ENCODE peak calls at places on chromosomes 11 and 22, in four cellular contexts. One of them, this sample, is unnamed.
A peak's percentile ranks its signal among the peaks of the same experiment; 100 is the strongest.

GRCh38 chr11:24747275-24748251 is 250.7 kb downstream of the LUZP2 start:
- DNase-seq in neural progenitor cell: no peak
- DNase-seq in aorta: no peak
- DNase-seq in left lung: no peak
- DNase-seq in this sample: no peak

GRCh38 chr22:26689553-26690301 is 32.3 kb downstream of the MIAT start:
- DNase-seq in aorta: no peak
- DNase-seq in neural progenitor cell: peak; percentile 82
- DNase-seq in left lung: no peak
- DNase-seq in this sample: no peak

GRCh38 chr11:534592-535518 is 521 bp downstream of the HRAS start:
- DNase-seq in aorta: peak; percentile 57
- DNase-seq in left lung: peak; percentile 88
- DNase-seq in neural progenitor cell: peak; percentile 38
- DNase-seq in this sample: peak; percentile 88

GRCh38 chr11:44611687-44612437 is 46.4 kb downstream of the CD82 start:
- DNase-seq in neural progenitor cell: no peak
- DNase-seq in left lung: no peak
- DNase-seq in aorta: peak; percentile 45
- DNase-seq in this sample: no peak

GRCh38 chr22:25368271-25368670 is 148.8 kb downstream of the CRYBB2 start:
- DNase-seq in neural progenitor cell: no peak
- DNase-seq in left lung: peak; percentile 69
- DNase-seq in aorta: no peak
- DNase-seq in this sample: no peak

GRCh38 chr11:102494216-102494615 is 36.3 kb downstream of the MMP7 start:
- DNase-seq in aorta: no peak
- DNase-seq in neural progenitor cell: no peak
- DNase-seq in left lung: no peak
- DNase-seq in this sample: no peak

GRCh38 chr11:69048718-69049489 is at the start of gene TPCN2:
- DNase-seq in aorta: peak; percentile 95
- DNase-seq in neural progenitor cell: peak; percentile 99
- DNase-seq in left lung: peak; percentile 97
- DNase-seq in this sample: peak; percentile 94

GRCh38 chr11:65417221-65417701 is 5.3 kb upstream of the NEAT1 start:
- DNase-seq in left lung: peak; percentile 86
- DNase-seq in aorta: peak; percentile 73
- DNase-seq in neural progenitor cell: no peak
- DNase-seq in this sample: peak; percentile 84

GRCh38 chr22:27298387-27299141 is 503.0 kb downstream of the MN1 start:
- DNase-seq in aorta: no peak
- DNase-seq in left lung: no peak
- DNase-seq in neural progenitor cell: no peak
- DNase-seq in this sample: no peak

DNA sequence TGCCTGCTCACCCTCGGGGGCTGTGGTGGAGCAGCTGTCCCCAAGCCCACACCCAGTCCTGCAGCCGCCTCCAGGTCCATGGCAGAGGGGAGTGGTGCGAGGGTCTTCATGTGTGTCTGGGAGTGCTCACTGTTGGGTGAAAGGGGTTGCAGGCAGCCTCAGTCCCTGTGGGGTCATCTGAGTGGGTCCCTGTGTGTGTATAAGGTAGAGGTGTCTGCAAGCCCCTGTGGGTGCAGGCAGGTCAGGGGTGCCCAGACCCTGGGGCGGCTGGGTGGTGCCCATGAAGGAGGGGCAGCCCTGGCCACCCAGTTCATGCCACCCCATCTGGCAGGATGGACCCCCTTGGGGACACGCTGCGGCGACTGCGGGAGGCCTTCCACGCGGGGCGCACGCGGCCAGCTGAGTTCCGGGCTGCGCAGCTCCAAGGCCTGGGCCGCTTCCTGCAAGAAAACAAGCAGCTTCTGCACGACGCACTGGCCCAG is 4.9 kb downstream of the ALDH3B1 start:
- DNase-seq in neural progenitor cell: no peak
- DNase-seq in left lung: peak; percentile 74
- DNase-seq in aorta: no peak
- DNase-seq in this sample: no peak
- H3K4me1 ChIP-seq in neural progenitor cell: peaks cover 12% of the 10 kb centered on the region
- H3K4me1 ChIP-seq in left lung: peaks cover 40% of the 10 kb centered on the region
- H3K4me1 ChIP-seq in aorta: no peaks in the 10 kb centered on the region
- H3K4me1 ChIP-seq in this sample: peaks cover 66% of the 10 kb centered on the region

GRCh38 chr11:126426820-126427749 is 71.6 kb downstream of the ST3GAL4 start:
- DNase-seq in aorta: no peak
- DNase-seq in neural progenitor cell: no peak
- DNase-seq in left lung: no peak
- DNase-seq in this sample: no peak

GRCh38 chr11:126423154-126423553 is 67.7 kb downstream of the ST3GAL4 start:
- DNase-seq in aorta: no peak
- DNase-seq in neural progenitor cell: no peak
- DNase-seq in left lung: no peak
- DNase-seq in this sample: no peak

GRCh38 chr11:126423743-126424142 is 68.3 kb downstream of the ST3GAL4 start:
- DNase-seq in aorta: no peak
- DNase-seq in neural progenitor cell: no peak
- DNase-seq in left lung: no peak
- DNase-seq in this sample: no peak

GRCh38 chr11:126424471-126425039 is 69.1 kb downstream of the ST3GAL4 start:
- DNase-seq in aorta: no peak
- DNase-seq in neural progenitor cell: no peak
- DNase-seq in left lung: no peak
- DNase-seq in this sample: no peak

DNA sequence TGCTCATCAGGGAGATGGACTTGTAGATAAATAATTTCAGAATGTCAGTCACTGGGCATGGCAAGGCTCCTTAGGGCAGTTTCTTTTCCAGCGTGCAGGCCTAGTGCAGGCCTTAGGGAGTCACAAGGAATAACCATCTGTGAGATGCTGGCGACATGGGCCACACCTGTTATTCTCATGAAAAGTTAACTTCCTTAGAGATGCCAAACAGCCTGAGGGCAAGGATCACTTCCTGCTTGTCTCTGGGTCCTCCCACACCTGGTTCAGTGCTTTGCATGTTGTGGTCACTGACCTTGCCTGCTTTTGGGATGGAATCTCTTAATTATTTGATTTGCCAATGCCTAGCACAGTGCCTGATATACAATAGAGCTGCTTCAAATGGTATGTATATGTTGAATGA is 70.6 kb downstream of the ST3GAL4 start:
- DNase-seq in aorta: no peak
- DNase-seq in neural progenitor cell: no peak
- DNase-seq in left lung: no peak
- DNase-seq in this sample: no peak
- H3K4me1 ChIP-seq in aorta: no peaks in the 10 kb centered on the region
- H3K4me1 ChIP-seq in neural progenitor cell: peaks cover 8% of the 10 kb centered on the region
- H3K4me1 ChIP-seq in left lung: peaks cover 2% of the 10 kb centered on the region
- H3K4me1 ChIP-seq in this sample: peaks cover 30% of the 10 kb centered on the region

GRCh38 chr22:30324008-30324730 is 2.6 kb downstream of the TBC1D10A start:
- DNase-seq in left lung: no peak
- DNase-seq in aorta: no peak
- DNase-seq in neural progenitor cell: no peak
- DNase-seq in this sample: no peak

GRCh38 chr22:30320021-30320556 is 6.7 kb downstream of the TBC1D10A start:
- DNase-seq in aorta: no peak
- DNase-seq in neural progenitor cell: no peak
- DNase-seq in left lung: no peak
- DNase-seq in this sample: no peak

GRCh38 chr22:30318773-30319419 is 7.8 kb downstream of the TBC1D10A start:
- DNase-seq in left lung: no peak
- DNase-seq in aorta: no peak
- DNase-seq in neural progenitor cell: peak; percentile 21
- DNase-seq in this sample: no peak

GRCh38 chr22:30317778-30318177 is 9.0 kb downstream of the TBC1D10A start:
- DNase-seq in neural progenitor cell: no peak
- DNase-seq in aorta: no peak
- DNase-seq in left lung: no peak
- DNase-seq in this sample: no peak

DNA sequence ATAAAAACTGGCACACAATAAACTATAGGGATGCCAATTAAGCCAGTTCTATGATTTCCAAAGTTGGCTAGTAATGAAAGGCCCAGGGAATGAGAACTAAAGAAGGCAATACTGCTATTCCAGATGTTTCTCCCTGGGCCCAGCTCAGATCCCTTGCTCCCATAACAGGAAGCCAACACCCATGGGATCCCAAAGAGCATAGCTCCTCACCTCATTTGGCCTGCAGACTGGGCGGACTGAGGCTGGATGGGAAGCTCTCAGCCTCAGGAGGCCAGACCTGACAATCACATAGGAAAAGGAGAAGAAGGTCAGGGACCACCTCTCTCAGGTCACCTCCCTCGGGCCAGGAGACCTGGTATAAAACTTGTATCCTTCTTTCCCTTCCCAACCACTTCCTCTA is 5.3 kb downstream of the TBC1D10A start:
- DNase-seq in aorta: no peak
- DNase-seq in neural progenitor cell: no peak
- DNase-seq in left lung: no peak
- DNase-seq in this sample: no peak
- H3K4me1 ChIP-seq in aorta: no peaks in the 10 kb centered on the region
- H3K4me1 ChIP-seq in neural progenitor cell: peaks cover 9% of the 10 kb centered on the region
- H3K4me1 ChIP-seq in left lung: peaks cover 34% of the 10 kb centered on the region
- H3K4me1 ChIP-seq in this sample: peaks cover 85% of the 10 kb centered on the region

GRCh38 chr11:86040919-86041318 is 28.0 kb downstream of the PICALM start:
- DNase-seq in neural progenitor cell: no peak
- DNase-seq in left lung: no peak
- DNase-seq in aorta: no peak
- DNase-seq in this sample: no peak
- H3K4me1 ChIP-seq in neural progenitor cell: peaks cover 15% of the 10 kb centered on the region
- H3K4me1 ChIP-seq in left lung: peaks cover 18% of the 10 kb centered on the region
- H3K4me1 ChIP-seq in aorta: peaks cover 6% of the 10 kb centered on the region
- H3K4me1 ChIP-seq in this sample: peaks cover 47% of the 10 kb centered on the region

GRCh38 chr11:9762531-9762930 is 98.7 kb downstream of the SWAP70 start:
- DNase-seq in left lung: no peak
- DNase-seq in aorta: no peak
- DNase-seq in neural progenitor cell: no peak
- DNase-seq in this sample: no peak
- H3K4me1 ChIP-seq in left lung: peaks cover 6% of the 10 kb centered on the region
- H3K4me1 ChIP-seq in aorta: no peaks in the 10 kb centered on the region
- H3K4me1 ChIP-seq in neural progenitor cell: peaks cover 7% of the 10 kb centered on the region
- H3K4me1 ChIP-seq in this sample: peaks cover 54% of the 10 kb centered on the region

GRCh38 chr11:45994421-45995341 is 72.2 kb downstream of the LARGE2 start:
- DNase-seq in neural progenitor cell: peak; percentile 72
- DNase-seq in left lung: no peak
- DNase-seq in aorta: no peak
- DNase-seq in this sample: no peak
- H3K4me1 ChIP-seq in neural progenitor cell: peaks cover 48% of the 10 kb centered on the region
- H3K4me1 ChIP-seq in left lung: peaks cover 9% of the 10 kb centered on the region
- H3K4me1 ChIP-seq in aorta: peaks cover 9% of the 10 kb centered on the region
- H3K4me1 ChIP-seq in this sample: peaks cover 21% of the 10 kb centered on the region

GRCh38 chr22:33884829-33885228 is 35.4 kb downstream of the LARGE1 start:
- DNase-seq in left lung: no peak
- DNase-seq in aorta: no peak
- DNase-seq in neural progenitor cell: no peak
- DNase-seq in this sample: no peak
- H3K4me1 ChIP-seq in left lung: no peaks in the 10 kb centered on the region
- H3K4me1 ChIP-seq in aorta: no peaks in the 10 kb centered on the region
- H3K4me1 ChIP-seq in neural progenitor cell: peaks cover 18% of the 10 kb centered on the region
- H3K4me1 ChIP-seq in this sample: no peaks in the 10 kb centered on the region

GRCh38 chr11:85656777-85657176 is 8.2 kb downstream of the CREBZF start:
- DNase-seq in aorta: no peak
- DNase-seq in left lung: no peak
- DNase-seq in neural progenitor cell: no peak
- DNase-seq in this sample: no peak

GRCh38 chr11:85658180-85658579 is 6.7 kb downstream of the CREBZF start:
- DNase-seq in left lung: no peak
- DNase-seq in aorta: no peak
- DNase-seq in neural progenitor cell: no peak
- DNase-seq in this sample: no peak

GRCh38 chr11:85647604-85648299 is at the start of gene TMEM126A:
- DNase-seq in aorta: peak; percentile 93
- DNase-seq in neural progenitor cell: peak; percentile 93
- DNase-seq in left lung: peak; percentile 98
- DNase-seq in this sample: peak; percentile 93

GRCh38 chr11:85651118-85651517 is 3.4 kb downstream of the TMEM126A start:
- DNase-seq in aorta: no peak
- DNase-seq in neural progenitor cell: no peak
- DNase-seq in left lung: no peak
- DNase-seq in this sample: no peak

GRCh38 chr11:85653048-85653447 is 5.3 kb downstream of the TMEM126A start:
- DNase-seq in neural progenitor cell: no peak
- DNase-seq in left lung: no peak
- DNase-seq in aorta: no peak
- DNase-seq in this sample: no peak
- H3K4me1 ChIP-seq in neural progenitor cell: peaks cover 7% of the 10 kb centered on the region
- H3K4me1 ChIP-seq in left lung: no peaks in the 10 kb centered on the region
- H3K4me1 ChIP-seq in aorta: no peaks in the 10 kb centered on the region
- H3K4me1 ChIP-seq in this sample: peaks cover 18% of the 10 kb centered on the region

DNA sequence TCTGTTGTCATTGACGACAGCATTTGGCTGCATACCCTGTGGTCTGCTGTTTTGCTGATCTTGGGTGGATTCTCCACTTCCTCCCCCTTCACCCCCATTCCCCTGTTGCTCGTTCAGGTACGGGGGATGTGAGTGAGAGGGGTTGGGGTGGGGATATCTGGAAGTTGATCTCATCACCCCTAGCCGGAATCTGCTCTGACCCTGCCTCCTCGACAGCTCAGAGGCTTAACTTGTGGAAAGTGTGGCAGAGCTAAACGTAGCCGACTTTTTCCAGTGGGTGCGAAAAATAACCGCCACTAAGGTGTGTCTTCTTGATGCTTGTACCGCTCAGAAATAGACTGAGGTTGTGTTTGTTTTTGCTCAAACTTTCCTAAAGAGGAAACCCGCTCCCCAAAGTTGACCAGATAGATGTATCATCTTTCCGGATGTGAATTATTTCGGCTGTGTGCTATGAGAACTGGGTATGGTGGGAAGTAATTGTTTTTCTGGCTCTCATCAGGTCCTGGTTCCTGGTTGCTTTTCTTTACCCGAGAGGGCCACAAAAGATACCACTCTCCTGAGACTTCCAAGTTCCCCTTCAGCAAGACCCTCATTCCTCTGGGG is 6.6 kb downstream of the ZBTB16 start:
- DNase-seq in aorta: no peak
- DNase-seq in neural progenitor cell: no peak
- DNase-seq in left lung: no peak
- DNase-seq in this sample: no peak
- H3K4me1 ChIP-seq in aorta: peaks cover 7% of the 10 kb centered on the region
- H3K4me1 ChIP-seq in neural progenitor cell: peaks cover 10% of the 10 kb centered on the region
- H3K4me1 ChIP-seq in left lung: peaks cover 26% of the 10 kb centered on the region
- H3K4me1 ChIP-seq in this sample: peaks cover 58% of the 10 kb centered on the region